ENCODE peak calls at places on chromosomes 1 and 21, in six cellular contexts. Z, A, N, Y, D and Q are unnamed samples.

GRCh38 chr1:169484107-169484506 is 1.6 kb downstream of the SLC19A2 start:
- DNase-seq in Z (peak; percentile 9), A (no peak), D (no peak), N (peak; percentile 97), Y (no peak), Q (no peak)

GRCh38 chr1:56515898-56516538 is 63.3 kb downstream of the PLPP3 start:
- DNase-seq in N (no peak), Y (no peak), Z (no peak), A (no peak), D (no peak), Q (no peak)

GRCh38 chr21:38858429-38859205 is 52.9 kb downstream of the ETS2 start:
- DNase-seq in D (no peak), N (peak; percentile 18), Y (peak; percentile 54), Z (no peak), A (no peak), Q (no peak)

GRCh38 chr21:33734326-33734725 is 92.0 kb downstream of the ITSN1 start:
- DNase-seq in N (no peak), Z (no peak), A (no peak), Y (no peak), D (no peak), Q (no peak)

GRCh38 chr1:231185391-231185790 is 23.5 kb downstream of the TRIM67 start:
- DNase-seq in Y (no peak), Z (no peak), N (no peak), D (no peak), A (no peak), Q (no peak)

GRCh38 chr1:246447501-246447900 is 59.6 kb downstream of the SMYD3 start:
- DNase-seq in N (no peak), A (no peak), Z (no peak), D (no peak), Y (no peak), Q (no peak)

GRCh38 chr1:87052400-87052799 is 138.0 kb downstream of the HS2ST1 start:
- DNase-seq in N (no peak), Y (no peak), A (no peak), D (no peak), Z (no peak), Q (no peak)

GRCh38 chr1:232377494-232377770 is 252.5 kb downstream of the SIPA1L2 start:
- DNase-seq in A (no peak), Y (no peak), D (peak; percentile 65), N (no peak), Z (no peak), Q (no peak)

GRCh38 chr21:39523398-39523797 is 71.6 kb downstream of the SH3BGR start:
- DNase-seq in Z (no peak), D (no peak), N (no peak), A (no peak), Y (peak; percentile 27), Q (no peak)

GRCh38 chr1:75791022-75791421 is 5.0 kb downstream of the RABGGTB start:
- DNase-seq in D (peak; percentile 38), A (no peak), N (no peak), Y (no peak), Z (peak; percentile 5), Q (peak; percentile 45)

GRCh38 chr1:49576327-49576901 is 447.3 kb downstream of the AGBL4 start:
- DNase-seq in Y (no peak), A (no peak), D (no peak), N (no peak), Z (no peak), Q (no peak)